ENCODE peak calls at places on chromosomes 16 and 17, in five cellular contexts. One of them, this sample, is unnamed.

GRCh38 chr17:6437956-6438355 is 3.0 kb upstream of the AIPL1 start:
- DNase-seq in skeletal muscle cell: no peak
- DNase-seq in pancreas: no peak
- DNase-seq in left ventricle myocardium inferior: no peak
- DNase-seq in activated CD4-positive, alpha-beta T cell treated with anti-CD3 and anti-CD28 coated beads for 36 hours: no peak
- DNase-seq in this sample: no peak

GRCh38 chr17:45060382-45060823 is 714 bp upstream of the NMT1 start:
- DNase-seq in skeletal muscle cell: no peak
- DNase-seq in pancreas: no peak
- DNase-seq in left ventricle myocardium inferior: no peak
- DNase-seq in activated CD4-positive, alpha-beta T cell treated with anti-CD3 and anti-CD28 coated beads for 36 hours: no peak
- DNase-seq in this sample: no peak

GRCh38 chr17:11031787-11032186 is 193.9 kb upstream of the PIRT start:
- DNase-seq in skeletal muscle cell: no peak
- DNase-seq in pancreas: no peak
- DNase-seq in left ventricle myocardium inferior: no peak
- DNase-seq in activated CD4-positive, alpha-beta T cell treated with anti-CD3 and anti-CD28 coated beads for 36 hours: no peak
- DNase-seq in this sample: no peak

GRCh38 chr16:80107900-80108299 is 432.9 kb upstream of the DYNLRB2 start:
- DNase-seq in skeletal muscle cell: no peak
- DNase-seq in pancreas: no peak
- DNase-seq in left ventricle myocardium inferior: no peak
- DNase-seq in activated CD4-positive, alpha-beta T cell treated with anti-CD3 and anti-CD28 coated beads for 36 hours: no peak
- DNase-seq in this sample: no peak

GRCh38 chr16:68972720-68973119 is 129.4 kb downstream of the TANGO6 start:
- DNase-seq in skeletal muscle cell: peak
- DNase-seq in pancreas: no peak
- DNase-seq in left ventricle myocardium inferior: no peak
- DNase-seq in activated CD4-positive, alpha-beta T cell treated with anti-CD3 and anti-CD28 coated beads for 36 hours: no peak
- DNase-seq in this sample: no peak

GRCh38 chr17:8941980-8942617 is 23.4 kb downstream of the PIK3R5 start:
- DNase-seq in skeletal muscle cell: no peak
- DNase-seq in pancreas: no peak
- DNase-seq in left ventricle myocardium inferior: no peak
- DNase-seq in activated CD4-positive, alpha-beta T cell treated with anti-CD3 and anti-CD28 coated beads for 36 hours: peak
- DNase-seq in this sample: no peak

GRCh38 chr17:45226620-45227019 is 4.9 kb downstream of the FMNL1 start:
- DNase-seq in skeletal muscle cell: no peak
- DNase-seq in pancreas: no peak
- DNase-seq in left ventricle myocardium inferior: no peak
- DNase-seq in activated CD4-positive, alpha-beta T cell treated with anti-CD3 and anti-CD28 coated beads for 36 hours: no peak
- DNase-seq in this sample: no peak

GRCh38 chr16:7503688-7504087 is 171.0 kb downstream of the RBFOX1 start:
- DNase-seq in skeletal muscle cell: no peak
- DNase-seq in pancreas: no peak
- DNase-seq in left ventricle myocardium inferior: no peak
- DNase-seq in activated CD4-positive, alpha-beta T cell treated with anti-CD3 and anti-CD28 coated beads for 36 hours: no peak
- DNase-seq in this sample: no peak

GRCh38 chr17:54736573-54736972 is 164.1 kb upstream of the TOM1L1 start:
- DNase-seq in skeletal muscle cell: no peak
- DNase-seq in pancreas: no peak
- DNase-seq in left ventricle myocardium inferior: no peak
- DNase-seq in activated CD4-positive, alpha-beta T cell treated with anti-CD3 and anti-CD28 coated beads for 36 hours: no peak
- DNase-seq in this sample: no peak

GRCh38 chr16:75621170-75621477 is 2.0 kb downstream of the ADAT1 start:
- DNase-seq in skeletal muscle cell: no peak
- DNase-seq in pancreas: no peak
- DNase-seq in left ventricle myocardium inferior: no peak
- DNase-seq in activated CD4-positive, alpha-beta T cell treated with anti-CD3 and anti-CD28 coated beads for 36 hours: no peak
- DNase-seq in this sample: no peak

GRCh38 chr17:19275457-19276082 is 38.4 kb downstream of the EPN2 start:
- DNase-seq in skeletal muscle cell: no peak
- DNase-seq in pancreas: no peak
- DNase-seq in left ventricle myocardium inferior: no peak
- DNase-seq in activated CD4-positive, alpha-beta T cell treated with anti-CD3 and anti-CD28 coated beads for 36 hours: peak
- DNase-seq in this sample: peak

GRCh38 chr16:78675312-78675711 is 575.9 kb downstream of the WWOX start:
- DNase-seq in skeletal muscle cell: no peak
- DNase-seq in pancreas: no peak
- DNase-seq in left ventricle myocardium inferior: no peak
- DNase-seq in activated CD4-positive, alpha-beta T cell treated with anti-CD3 and anti-CD28 coated beads for 36 hours: no peak
- DNase-seq in this sample: no peak

GRCh38 chr16:4702466-4702808 is 9.1 kb downstream of the NUDT16L1 start:
- DNase-seq in skeletal muscle cell: no peak
- DNase-seq in pancreas: no peak
- DNase-seq in left ventricle myocardium inferior: no peak
- DNase-seq in activated CD4-positive, alpha-beta T cell treated with anti-CD3 and anti-CD28 coated beads for 36 hours: no peak
- DNase-seq in this sample: no peak

GRCh38 chr17:7042507-7043194 is 1.2 kb downstream of the SLC16A11 start:
- DNase-seq in skeletal muscle cell: no peak
- DNase-seq in pancreas: no peak
- DNase-seq in left ventricle myocardium inferior: no peak
- DNase-seq in activated CD4-positive, alpha-beta T cell treated with anti-CD3 and anti-CD28 coated beads for 36 hours: peak
- DNase-seq in this sample: no peak

This sample was measured in aorta.